ENCODE peak calls at places on chromosomes 7 and 10, in four cellular contexts. One of them, this sample, is unnamed.

GRCh38 chr10:78640981-78641646 is 427.7 kb upstream of the ZMIZ1 start:
- DNase-seq in activated naive CD4-positive, alpha-beta T cell treated with anti-CD3 and anti-CD28 coated beads for 36 hours: no peak
- DNase-seq in HFFc6: no peak
- DNase-seq in GM10248: no peak
- DNase-seq in this sample: no peak

GRCh38 chr7:79185605-79186004 is 267.9 kb downstream of the MAGI2 start:
- DNase-seq in activated naive CD4-positive, alpha-beta T cell treated with anti-CD3 and anti-CD28 coated beads for 36 hours: no peak
- DNase-seq in HFFc6: no peak
- DNase-seq in GM10248: no peak
- DNase-seq in this sample: no peak

GRCh38 chr10:90642136-90642535 is 215.7 kb downstream of the HTR7 start:
- DNase-seq in activated naive CD4-positive, alpha-beta T cell treated with anti-CD3 and anti-CD28 coated beads for 36 hours: no peak
- DNase-seq in HFFc6: no peak
- DNase-seq in GM10248: no peak
- DNase-seq in this sample: no peak

GRCh38 chr10:108052981-108053380 is 888.5 kb upstream of the SORCS1 start:
- DNase-seq in activated naive CD4-positive, alpha-beta T cell treated with anti-CD3 and anti-CD28 coated beads for 36 hours: no peak
- DNase-seq in HFFc6: no peak
- DNase-seq in GM10248: no peak
- DNase-seq in this sample: peak

GRCh38 chr7:28654111-28654510 is 241.8 kb downstream of the CREB5 start:
- DNase-seq in activated naive CD4-positive, alpha-beta T cell treated with anti-CD3 and anti-CD28 coated beads for 36 hours: no peak
- DNase-seq in HFFc6: no peak
- DNase-seq in GM10248: no peak
- DNase-seq in this sample: no peak

GRCh38 chr10:11679946-11680345 is 62.2 kb upstream of the ECHDC3 start:
- DNase-seq in activated naive CD4-positive, alpha-beta T cell treated with anti-CD3 and anti-CD28 coated beads for 36 hours: no peak
- DNase-seq in HFFc6: no peak
- DNase-seq in GM10248: no peak
- DNase-seq in this sample: no peak

GRCh38 chr10:43200538-43201390 is 62.5 kb downstream of the CSGALNACT2 start:
- DNase-seq in activated naive CD4-positive, alpha-beta T cell treated with anti-CD3 and anti-CD28 coated beads for 36 hours: no peak
- DNase-seq in HFFc6: no peak
- DNase-seq in GM10248: no peak
- DNase-seq in this sample: no peak

GRCh38 chr10:43872644-43873043 is 224.0 kb upstream of the ZNF32 start:
- DNase-seq in activated naive CD4-positive, alpha-beta T cell treated with anti-CD3 and anti-CD28 coated beads for 36 hours: no peak
- DNase-seq in HFFc6: no peak
- DNase-seq in GM10248: no peak
- DNase-seq in this sample: no peak

GRCh38 chr10:29063806-29064644 is 224.8 kb upstream of the LYZL1 start:
- DNase-seq in activated naive CD4-positive, alpha-beta T cell treated with anti-CD3 and anti-CD28 coated beads for 36 hours: no peak
- DNase-seq in HFFc6: peak
- DNase-seq in GM10248: no peak
- DNase-seq in this sample: peak

This sample was measured in AG08395.